ENCODE peak calls at places on chromosome 6, in nine cellular contexts. Z is lung; Y is SW 1271; V is Calu3; J is GM12892; K is T47D; A is activated CD4-positive, alpha-beta T cell treated with anti-CD3 and anti-CD28 coated beads, Interleukin-2, amount 50 U/mL, for 1 hour; M is stimulated activated CD4-positive, alpha-beta T cell treated with anti-CD3 and anti-CD28 coated beads, Interleukin-4, amount 100 ng/mL, for 48 hours; R is fibroblast of pulmonary artery. T is an unnamed sample.

GRCh38 chr6:89084954-89085353 is 4.4 kb downstream of the PNRC1 start:
- DNase-seq in Z (no peak), Y (no peak), V (no peak), J (no peak), K (no peak), A (no peak), M (no peak), R (peak), T (no peak)

GRCh38 chr6:136989591-136990578 is 54.9 kb downstream of the IL20RA start:
- DNase-seq in Z (no peak), Y (no peak), V (peak), J (no peak), K (no peak), A (no peak), M (no peak), R (no peak), T (no peak)

GRCh38 chr6:128188678-128189077 is 287.8 kb upstream of the THEMIS start:
- DNase-seq in Z (no peak), Y (no peak), V (no peak), J (no peak), K (no peak), A (no peak), M (no peak), R (no peak), T (no peak)

GRCh38 chr6:33193619-33194018 is 1.4 kb upstream of the COL11A2 start:
- DNase-seq in Z (no peak), Y (no peak), V (no peak), J (no peak), K (no peak), A (no peak), M (no peak), R (no peak), T (no peak)

GRCh38 chr6:133768656-133769295 is 120.1 kb upstream of the TCF21 start:
- DNase-seq in Z (no peak), Y (no peak), V (no peak), J (no peak), K (no peak), A (no peak), M (no peak), R (peak), T (no peak)

GRCh38 chr6:64013061-64013410 is 377.4 kb downstream of the PHF3 start:
- DNase-seq in Z (no peak), Y (no peak), V (no peak), J (no peak), K (no peak), A (no peak), M (no peak), R (peak), T (no peak)

GRCh38 chr6:112203577-112204349 is 50.6 kb downstream of the LAMA4 start:
- DNase-seq in Z (no peak), Y (peak), V (peak), J (no peak), K (no peak), A (no peak), M (no peak), R (peak), T (no peak)

GRCh38 chr6:95093154-95093553 is 484.2 kb upstream of the MANEA start:
- DNase-seq in Z (no peak), Y (no peak), V (no peak), J (no peak), K (no peak), A (no peak), M (no peak), R (no peak), T (no peak)

GRCh38 chr6:19999319-20000191 is 162.4 kb downstream of the ID4 start:
- DNase-seq in Z (no peak), Y (peak), V (peak), J (no peak), K (no peak), A (no peak), M (no peak), R (peak), T (no peak)

GRCh38 chr6:170371588-170371987 is 65.0 kb downstream of the FAM120B start:
- DNase-seq in Z (no peak), Y (no peak), V (no peak), J (no peak), K (no peak), A (no peak), M (no peak), R (no peak), T (no peak)

GRCh38 chr6:91020741-91021140 is 433.9 kb upstream of the MAP3K7 start:
- DNase-seq in Z (no peak), Y (no peak), V (no peak), J (no peak), K (no peak), A (no peak), M (no peak), R (no peak), T (no peak)

GRCh38 chr6:85574932-85575598 is 18.6 kb downstream of the SNX14 start:
- DNase-seq in Z (no peak), Y (no peak), V (peak), J (no peak), K (no peak), A (no peak), M (no peak), R (peak), T (no peak)

GRCh38 chr6:79077680-79078056 is 386 bp downstream of the PHIP start:
- DNase-seq in Z (peak), Y (peak), V (peak), J (peak), K (peak), A (no peak), M (no peak), R (no peak), T (no peak)

GRCh38 chr6:26392932-26393636 is 9.0 kb upstream of the BTN3A1 start:
- DNase-seq in Z (no peak), Y (no peak), V (no peak), J (no peak), K (no peak), A (no peak), M (no peak), R (peak), T (no peak)

GRCh38 chr6:25232478-25232877 is 46.7 kb upstream of the CARMIL1 start:
- DNase-seq in Z (no peak), Y (no peak), V (no peak), J (no peak), K (no peak), A (no peak), M (no peak), R (no peak), T (no peak)

GRCh38 chr6:56868687-56869086 is 86.2 kb upstream of the BEND6 start:
- DNase-seq in Z (no peak), Y (peak), V (no peak), J (no peak), K (no peak), A (no peak), M (no peak), R (peak), T (no peak)

GRCh38 chr6:82494367-82494766 is 130.8 kb downstream of the TPBG start:
- DNase-seq in Z (no peak), Y (no peak), V (no peak), J (no peak), K (no peak), A (no peak), M (no peak), R (no peak), T (no peak)

GRCh38 chr6:168948990-168949531 is 304.6 kb downstream of the THBS2 start:
- DNase-seq in Z (no peak), Y (no peak), V (no peak), J (no peak), K (no peak), A (no peak), M (no peak), R (no peak), T (no peak)

GRCh38 chr6:12957321-12958051 is 240.9 kb downstream of the PHACTR1 start:
- DNase-seq in Z (peak), Y (peak), V (peak), J (peak), K (peak), A (no peak), M (peak), R (peak), T (peak)

GRCh38 chr6:36289281-36290018 is 19.6 kb downstream of the PNPLA1 start:
- DNase-seq in Z (no peak), Y (no peak), V (peak), J (no peak), K (no peak), A (no peak), M (no peak), R (no peak), T (no peak)

GRCh38 chr6:119148102-119148824 is 69.8 kb upstream of the FAM184A start:
- DNase-seq in Z (no peak), Y (peak), V (peak), J (no peak), K (peak), A (no peak), M (no peak), R (peak), T (no peak)

GRCh38 chr6:107491791-107492674 is 2.1 kb downstream of the SOBP start:
- DNase-seq in Z (no peak), Y (no peak), V (no peak), J (no peak), K (no peak), A (no peak), M (no peak), R (peak), T (no peak)

GRCh38 chr6:125789167-125789566 is 1.6 kb upstream of the NCOA7 start:
- DNase-seq in Z (no peak), Y (no peak), V (no peak), J (no peak), K (no peak), A (no peak), M (no peak), R (no peak), T (no peak)

GRCh38 chr6:48476257-48476656 is 365.3 kb upstream of the PTCHD4 start:
- DNase-seq in Z (no peak), Y (no peak), V (peak), J (no peak), K (no peak), A (no peak), M (no peak), R (peak), T (no peak)

GRCh38 chr6:1200706-1201105 is 111.2 kb upstream of the FOXQ1 start:
- DNase-seq in Z (no peak), Y (no peak), V (peak), J (no peak), K (no peak), A (no peak), M (no peak), R (no peak), T (no peak)

GRCh38 chr6:40695750-40696415 is 108.7 kb upstream of the LRFN2 start:
- DNase-seq in Z (no peak), Y (no peak), V (no peak), J (no peak), K (no peak), A (no peak), M (no peak), R (no peak), T (no peak)

GRCh38 chr6:154112181-154112809 is 73.3 kb downstream of the OPRM1 start:
- DNase-seq in Z (no peak), Y (no peak), V (no peak), J (no peak), K (no peak), A (no peak), M (no peak), R (no peak), T (no peak)

GRCh38 chr6:130851026-130851425 is 23.8 kb downstream of the SMLR1 start:
- DNase-seq in Z (no peak), Y (no peak), V (no peak), J (no peak), K (no peak), A (no peak), M (no peak), R (no peak), T (no peak)

GRCh38 chr6:22448311-22448711 is 121.1 kb upstream of the HDGFL1 start:
- DNase-seq in Z (no peak), Y (no peak), V (no peak), J (no peak), K (no peak), A (no peak), M (no peak), R (peak), T (no peak)

GRCh38 chr6:167754691-167755090 is 72.0 kb upstream of the AFDN start:
- DNase-seq in Z (no peak), Y (no peak), V (no peak), J (no peak), K (no peak), A (no peak), M (no peak), R (no peak), T (no peak)

GRCh38 chr6:579339-579738 is 77.6 kb downstream of the HUS1B start:
- DNase-seq in Z (no peak), Y (no peak), V (no peak), J (no peak), K (no peak), A (no peak), M (no peak), R (peak), T (no peak)

GRCh38 chr6:45724511-45724910 is 291.1 kb downstream of the CLIC5 start:
- DNase-seq in Z (no peak), Y (no peak), V (no peak), J (no peak), K (no peak), A (no peak), M (no peak), R (peak), T (no peak)

GRCh38 chr6:100593522-100593921 is 128.8 kb upstream of the SIM1 start:
- DNase-seq in Z (no peak), Y (no peak), V (no peak), J (no peak), K (no peak), A (no peak), M (no peak), R (no peak), T (no peak)

GRCh38 chr6:13409991-13410390 is 77.4 kb downstream of the GFOD1 start:
- DNase-seq in Z (no peak), Y (no peak), V (no peak), J (no peak), K (no peak), A (no peak), M (no peak), R (peak), T (no peak)

GRCh38 chr6:107237992-107238660 is 122.8 kb upstream of the BEND3 start:
- DNase-seq in Z (no peak), Y (no peak), V (no peak), J (no peak), K (no peak), A (no peak), M (no peak), R (peak), T (no peak)

GRCh38 chr6:111865909-111866546 is 7.2 kb downstream of the FYN start:
- DNase-seq in Z (no peak), Y (no peak), V (no peak), J (no peak), K (no peak), A (no peak), M (no peak), R (no peak), T (no peak)

GRCh38 chr6:88586371-88587157 is 376.9 kb downstream of the RNGTT start:
- DNase-seq in Z (no peak), Y (no peak), V (no peak), J (no peak), K (no peak), A (no peak), M (no peak), R (no peak), T (no peak)

GRCh38 chr6:105985816-105986632 is 100.1 kb upstream of the PRDM1 start:
- DNase-seq in Z (no peak), Y (no peak), V (no peak), J (no peak), K (no peak), A (no peak), M (no peak), R (no peak), T (no peak)

GRCh38 chr6:170143401-170144150 is 147.3 kb downstream of the DLL1 start:
- DNase-seq in Z (no peak), Y (no peak), V (no peak), J (no peak), K (no peak), A (no peak), M (no peak), R (no peak), T (peak)

GRCh38 chr6:89826029-89826528 is 3.6 kb upstream of the CASP8AP2 start:
- DNase-seq in Z (peak), Y (no peak), V (no peak), J (no peak), K (no peak), A (no peak), M (no peak), R (peak), T (no peak)

T was measured in activated naive CD4-positive, alpha-beta T cell treated with anti-CD3 and anti-CD28 coated beads, Interleukin-2, amount 50 U/mL, for 16 hours.